ENCODE peak calls at places on chromosomes 16 and 17, in six cellular contexts. S is GM23248, B is astrocyte, T is Caco-2, Q is HEK293T, V is left ventricle myocardium inferior. D is an unnamed sample.

GRCh38 chr16:7394936-7395335 is 62.3 kb downstream of the RBFOX1 start:
- DNase-seq in S (no peak), B (no peak), T (no peak), Q (no peak), V (no peak), D (no peak)

GRCh38 chr16:11108466-11108805 is 147.6 kb downstream of the SOCS1 start:
- DNase-seq in S (no peak), B (no peak), T (no peak), Q (no peak), V (no peak), D (no peak)

GRCh38 chr17:17075037-17075755 is 32.9 kb downstream of the MPRIP start:
- DNase-seq in S (peak; percentile 90), B (peak; percentile 55), T (no peak), Q (no peak), V (peak; percentile 65), D (no peak)

GRCh38 chr16:52613508-52613907 is 66.6 kb upstream of the TOX3 start:
- DNase-seq in S (no peak), B (no peak), T (no peak), Q (no peak), V (no peak), D (no peak)

GRCh38 chr17:56913000-56913866 is 616 bp downstream of the TRIM25 start:
- DNase-seq in S (peak; percentile 58), B (no peak), T (no peak), Q (peak; percentile 45), V (no peak), D (no peak)

GRCh38 chr17:76036497-76037380 is 9.6 kb upstream of the EVPL start:
- DNase-seq in S (no peak), B (no peak), T (no peak), Q (no peak), V (no peak), D (no peak)

GRCh38 chr17:46832945-46833839 is 14.7 kb upstream of the WNT3 start:
- DNase-seq in S (peak; percentile 96), B (peak; percentile 77), T (no peak), Q (no peak), V (no peak), D (no peak)

GRCh38 chr17:81694810-81695209 is 8.4 kb upstream of the MRPL12 start:
- DNase-seq in S (no peak), B (no peak), T (no peak), Q (no peak), V (no peak), D (no peak)

GRCh38 chr17:78875738-78876597 is 27.0 kb downstream of the CEP295NL start:
- DNase-seq in S (peak; percentile 29), B (peak; percentile 52), T (no peak), Q (no peak), V (no peak), D (no peak)

GRCh38 chr16:34050787-34051320 is 591.4 kb downstream of the TP53TG3F start:
- DNase-seq in S (no peak), B (no peak), T (no peak), Q (no peak), V (no peak), D (no peak)

GRCh38 chr17:36674278-36674650 is 72.9 kb downstream of the MRM1 start:
- DNase-seq in S (no peak), B (no peak), T (no peak), Q (no peak), V (no peak), D (no peak)

GRCh38 chr17:39195568-39196160 is 1.8 kb downstream of the CACNB1 start:
- DNase-seq in S (peak; percentile 50), B (peak; percentile 41), T (no peak), Q (no peak), V (no peak), D (no peak)

GRCh38 chr16:29158031-29158430 is 173.2 kb downstream of the LAT start:
- DNase-seq in S (no peak), B (no peak), T (no peak), Q (no peak), V (no peak), D (no peak)

GRCh38 chr17:65918921-65919546 is 272.9 kb downstream of the CEP112 start:
- DNase-seq in S (peak; percentile 4), B (no peak), T (peak; percentile 16), Q (no peak), V (no peak), D (no peak)

GRCh38 chr16:825298-826061 is 24.9 kb upstream of the GNG13 start:
- DNase-seq in S (peak; percentile 59), B (no peak), T (no peak), Q (peak; percentile 26), V (no peak), D (no peak)

GRCh38 chr17:46158323-46159296 is 34.6 kb downstream of the KANSL1 start:
- DNase-seq in S (no peak), B (no peak), T (no peak), Q (peak; percentile 22), V (no peak), D (no peak)